ENCODE peak calls at places on chromosomes 3 and 15, in eight cellular contexts. H is thyroid gland, B is upper lobe of left lung, X is breast epithelium, T is body of pancreas, C is stomach, E is Peyer's patch, P is esophagus squamous epithelium. A is an unnamed sample.

GRCh38 chr3:143885803-143886427 is 37.6 kb upstream of the SLC9A9 start:
- DNase-seq in H (peak; percentile 10), B (no peak), X (no peak), T (peak; percentile 34), C (no peak), E (no peak), P (no peak), A (no peak)

GRCh38 chr3:197019021-197019420 is 10.6 kb downstream of the MELTF start:
- DNase-seq in H (no peak), B (no peak), X (no peak), T (peak; percentile 22), C (no peak), E (no peak), P (no peak), A (no peak)

GRCh38 chr3:10334461-10334860 is 13.5 kb upstream of the SEC13 start:
- DNase-seq in H (no peak), B (no peak), X (no peak), T (peak; percentile 7), C (no peak), E (no peak), P (no peak), A (no peak)

GRCh38 chr15:43975326-43975725 is 148.5 kb downstream of the WDR76 start:
- DNase-seq in H (no peak), B (no peak), X (no peak), T (no peak), C (no peak), E (no peak), P (no peak), A (no peak)

GRCh38 chr15:90872481-90873184 is 4.2 kb downstream of the FURIN start:
- DNase-seq in H (peak; percentile 76), B (no peak), X (no peak), T (peak; percentile 60), C (no peak), E (no peak), P (no peak), A (no peak)

GRCh38 chr3:170862618-170863374 is 7.2 kb downstream of the RPL22L1 start:
- DNase-seq in H (no peak), B (no peak), X (no peak), T (no peak), C (no peak), E (no peak), P (no peak), A (no peak)

GRCh38 chr3:50648297-50648696 is 26.4 kb upstream of the DOCK3 start:
- DNase-seq in H (no peak), B (no peak), X (no peak), T (no peak), C (no peak), E (no peak), P (no peak), A (no peak)

GRCh38 chr15:48975713-48976419 is 12.1 kb upstream of the SHC4 start:
- DNase-seq in H (peak; percentile 72), B (peak; percentile 76), X (peak; percentile 72), T (peak; percentile 78), C (peak; percentile 75), E (peak; percentile 53), P (no peak), A (peak; percentile 47)

GRCh38 chr15:100681335-100681746 is 79.0 kb downstream of the ASB7 start:
- DNase-seq in H (no peak), B (no peak), X (no peak), T (no peak), C (no peak), E (no peak), P (no peak), A (peak; percentile 84)

GRCh38 chr3:56102034-56102433 is 366.2 kb downstream of the ERC2 start:
- DNase-seq in H (no peak), B (no peak), X (no peak), T (no peak), C (no peak), E (no peak), P (no peak), A (no peak)

GRCh38 chr3:140177943-140178342 is 243.0 kb downstream of the CLSTN2 start:
- DNase-seq in H (no peak), B (no peak), X (no peak), T (no peak), C (no peak), E (no peak), P (no peak), A (no peak)

DNA sequence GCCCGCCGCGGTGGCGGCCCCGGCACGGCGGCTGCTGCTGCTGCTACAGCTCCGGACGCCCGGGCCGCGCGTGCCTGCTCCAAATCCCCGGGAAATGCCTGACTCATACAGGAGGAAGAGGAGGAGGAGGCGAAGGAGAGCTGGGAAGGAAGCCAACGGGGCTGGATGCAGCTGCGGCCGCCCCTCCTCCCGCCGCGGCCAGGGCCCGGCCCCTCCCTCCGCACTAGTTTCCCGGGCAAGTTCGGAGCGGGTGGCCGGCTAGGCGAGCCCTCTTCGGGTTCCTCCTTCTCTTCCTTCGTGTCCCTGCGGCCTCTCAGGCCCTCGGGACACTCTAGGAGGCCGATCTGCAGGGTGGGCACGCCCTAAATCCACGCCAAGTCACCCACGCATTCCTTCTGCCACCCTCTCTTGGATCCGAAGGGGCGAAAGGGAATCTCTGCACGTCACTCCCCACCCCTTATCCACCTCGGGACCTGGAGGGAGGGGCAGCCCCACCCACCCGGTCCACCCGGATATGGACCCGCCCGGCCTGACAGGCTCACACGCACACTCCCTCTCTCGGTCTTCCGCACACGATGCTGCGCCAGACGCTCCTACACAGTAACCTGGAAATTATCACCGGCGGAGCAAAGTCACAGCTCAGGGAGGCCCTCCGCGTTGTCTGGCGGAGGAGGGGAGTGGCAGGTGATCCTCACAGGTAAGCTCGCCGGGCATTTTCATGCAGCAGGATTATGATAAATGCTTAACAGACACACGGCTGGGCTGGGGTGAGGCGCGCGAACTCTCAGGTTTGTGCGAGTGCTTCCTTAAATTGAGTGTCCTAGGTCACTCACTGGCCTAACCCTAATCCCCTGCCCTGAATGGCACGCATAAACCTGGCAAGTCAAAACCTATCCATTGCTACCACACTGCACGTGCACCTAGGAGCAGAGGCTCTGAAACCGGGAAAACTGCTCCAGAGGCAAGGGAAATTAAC is at the start of the genes OSBPL10 and ZNF860:
- DNase-seq in H (peak; percentile 93), B (peak; percentile 93), X (peak; percentile 80), T (peak; percentile 89), C (peak; percentile 89), E (peak; percentile 83), P (peak; percentile 35), A (peak; percentile 96)
- TF ChIP-seq POLR2A in H (no peak), B (peak; percentile 61), X (no peak), T (peak; percentile 38), C (no peak), E (peak; percentile 30), P (peak; percentile 69), A (no peak)

DNA sequence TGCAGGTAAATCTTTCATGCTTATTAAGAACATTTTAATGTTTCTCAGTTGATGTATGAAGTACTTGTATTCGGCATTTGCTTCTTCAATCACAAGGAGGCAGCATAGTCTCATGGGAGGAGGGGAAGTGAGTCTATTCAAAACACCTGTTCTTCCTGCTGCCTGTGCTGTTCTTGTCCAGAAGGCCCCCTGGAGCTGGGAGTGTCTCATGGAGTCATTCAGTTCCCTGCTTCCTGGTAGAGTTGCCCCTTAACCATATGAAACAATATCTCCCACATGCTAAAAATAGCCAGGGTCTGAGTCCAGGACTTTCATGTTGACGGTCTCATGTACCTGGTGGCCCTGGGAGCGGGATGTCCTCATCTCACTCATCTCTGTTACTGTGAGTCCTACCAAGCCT is 15.5 kb upstream of the PPP1R2 start:
- DNase-seq in H (peak; percentile 36), B (peak; percentile 45), X (no peak), T (peak; percentile 70), C (no peak), E (no peak), P (no peak), A (no peak)
- TF ChIP-seq CTCF in H (peak; percentile 54), B (no peak), X (peak; percentile 61), T (peak; percentile 61), C (no peak), E (peak; percentile 78), P (no peak), A (no peak)

GRCh38 chr3:114405202-114405601 is 111.4 kb downstream of the TIGIT start:
- DNase-seq in H (no peak), B (no peak), X (no peak), T (no peak), C (no peak), E (no peak), P (no peak), A (no peak)

GRCh38 chr3:114400369-114400768 is 106.5 kb downstream of the TIGIT start:
- DNase-seq in H (peak; percentile 37), B (no peak), X (no peak), T (no peak), C (no peak), E (no peak), P (no peak), A (no peak)

GRCh38 chr3:114402852-114403251 is 109.0 kb downstream of the TIGIT start:
- DNase-seq in H (no peak), B (no peak), X (no peak), T (no peak), C (no peak), E (no peak), P (no peak), A (no peak)

GRCh38 chr3:114404590-114404989 is 110.8 kb downstream of the TIGIT start:
- DNase-seq in H (no peak), B (no peak), X (no peak), T (no peak), C (no peak), E (no peak), P (no peak), A (no peak)

DNA sequence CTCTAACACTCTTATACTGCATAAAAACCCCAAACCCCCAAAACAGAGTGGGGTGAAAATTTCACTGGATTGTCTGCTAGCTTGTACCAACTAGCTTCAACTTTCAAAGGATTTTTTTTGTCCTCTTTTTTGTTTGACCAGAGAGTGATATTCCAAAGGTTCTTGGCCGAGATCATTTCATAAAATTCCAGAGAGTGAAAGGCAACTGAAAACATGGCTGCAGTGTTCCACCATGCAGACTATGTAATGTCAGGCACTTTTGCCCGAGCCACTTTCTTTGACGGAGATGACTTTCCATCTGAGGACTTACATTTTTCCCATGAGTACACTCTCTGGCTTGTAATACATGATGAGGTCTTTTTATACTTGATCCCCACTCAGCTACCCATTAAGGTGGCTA is 107.5 kb downstream of the TIGIT start:
- DNase-seq in H (no peak), B (no peak), X (no peak), T (no peak), C (no peak), E (no peak), P (no peak), A (no peak)
- TF ChIP-seq POLR2A in H (no peak), B (no peak), X (no peak), T (no peak), C (no peak), E (no peak), P (no peak), A (no peak)

GRCh38 chr3:63656791-63657190 is 4.3 kb downstream of the SNTN start:
- DNase-seq in H (no peak), B (no peak), X (no peak), T (no peak), C (no peak), E (no peak), P (no peak), A (no peak)

GRCh38 chr3:63662011-63662410 is 9.5 kb downstream of the SNTN start:
- DNase-seq in H (no peak), B (no peak), X (no peak), T (no peak), C (no peak), E (no peak), P (no peak), A (no peak)

GRCh38 chr3:63655519-63655918 is 3.0 kb downstream of the SNTN start:
- DNase-seq in H (no peak), B (no peak), X (no peak), T (no peak), C (no peak), E (no peak), P (no peak), A (no peak)

GRCh38 chr3:63662500-63662899 is 10.0 kb downstream of the SNTN start:
- DNase-seq in H (no peak), B (no peak), X (no peak), T (no peak), C (no peak), E (no peak), P (no peak), A (no peak)

GRCh38 chr3:63661242-63661641 is 8.8 kb downstream of the SNTN start:
- DNase-seq in H (no peak), B (no peak), X (no peak), T (no peak), C (no peak), E (no peak), P (no peak), A (no peak)
- TF ChIP-seq CTCF in H (no peak), B (no peak), X (no peak), T (peak; percentile 8), C (no peak), E (no peak), P (no peak), A (no peak)

A was measured in lower leg skin.